ENCODE peak calls at places on chromosome 18, in four cellular contexts. G, U, Y and W are unnamed samples.
A peak's percentile ranks its signal among the peaks of the same experiment; 100 is the strongest.

GRCh38 chr18:25230658-25231326 is 121.2 kb downstream of the ZNF521 start:
- DNase-seq in Y (peak; percentile 90), U (no peak), G (no peak), W (no peak)

GRCh38 chr18:42578781-42579180 is 536.7 kb downstream of the RIT2 start:
- DNase-seq in U (no peak), Y (no peak), G (no peak), W (no peak)

GRCh38 chr18:13605901-13606300 is 120.5 kb downstream of the FAM210A start:
- DNase-seq in G (no peak), Y (no peak), U (no peak), W (no peak)

GRCh38 chr18:2513616-2514015 is 57.7 kb downstream of the METTL4 start:
- DNase-seq in Y (no peak), G (no peak), U (no peak), W (no peak)

GRCh38 chr18:8489761-8490160 is 119.5 kb upstream of the RAB12 start:
- DNase-seq in Y (no peak), U (no peak), G (no peak), W (no peak)

GRCh38 chr18:6069539-6069938 is 174.2 kb upstream of the TMEM200C start:
- DNase-seq in G (no peak), U (no peak), Y (no peak), W (no peak)

GRCh38 chr18:69947361-69948106 is at the start of gene CD226:
- DNase-seq in Y (no peak), G (no peak), U (no peak), W (no peak)

GRCh38 chr18:4017479-4017878 is 437.6 kb downstream of the DLGAP1 start:
- DNase-seq in U (no peak), Y (no peak), G (no peak), W (no peak)

GRCh38 chr18:68568364-68568763 is 146.5 kb downstream of the TMX3 start:
- DNase-seq in Y (no peak), G (no peak), U (no peak), W (no peak)

GRCh38 chr18:48675330-48675761 is 136.5 kb downstream of the CTIF start:
- DNase-seq in U (peak; percentile 70), Y (peak; percentile 26), G (peak; percentile 89), W (peak; percentile 92)

GRCh38 chr18:36737321-36737720 is 91.5 kb downstream of the TPGS2 start:
- DNase-seq in U (no peak), Y (no peak), G (no peak), W (no peak)

GRCh38 chr18:58805482-58806187 is 59.0 kb upstream of the ZNF532 start:
- DNase-seq in Y (no peak), G (no peak), U (peak; percentile 94), W (peak; percentile 76)

GRCh38 chr18:59272971-59273935 is at the start of gene RAX:
- DNase-seq in G (peak; percentile 59), U (no peak), Y (no peak), W (peak; percentile 98)

GRCh38 chr18:7696846-7697245 is 129.7 kb downstream of the PTPRM start:
- DNase-seq in U (no peak), G (no peak), Y (no peak), W (no peak)

GRCh38 chr18:50805732-50806131 is 14.1 kb downstream of the MRO start:
- DNase-seq in U (no peak), Y (no peak), G (peak; percentile 44), W (no peak)

GRCh38 chr18:28350821-28351220 is 173.9 kb upstream of the CDH2 start:
- DNase-seq in G (no peak), Y (no peak), U (no peak), W (no peak)

GRCh38 chr18:3502650-3503049 is 52.7 kb downstream of the TGIF1 start:
- DNase-seq in U (no peak), G (no peak), Y (no peak), W (no peak)

GRCh38 chr18:55510809-55511208 is 77.2 kb downstream of the TCF4 start:
- DNase-seq in G (no peak), Y (peak; percentile 78), U (no peak), W (no peak)

GRCh38 chr18:56952026-56952425 is 194.9 kb upstream of the BOD1L2 start:
- DNase-seq in U (peak; percentile 63), Y (no peak), G (no peak), W (no peak)

GRCh38 chr18:73264562-73264921 is 396.8 kb upstream of the NETO1 start:
- DNase-seq in Y (no peak), G (no peak), U (no peak), W (no peak)

GRCh38 chr18:36724591-36725001 is 104.2 kb downstream of the TPGS2 start:
- DNase-seq in U (no peak), G (no peak), Y (no peak), W (no peak)

GRCh38 chr18:76982038-76982437 is 150.5 kb downstream of the MBP start:
- DNase-seq in G (no peak), U (no peak), Y (no peak), W (no peak)

GRCh38 chr18:71729611-71730010 is 814.5 kb downstream of the CBLN2 start:
- DNase-seq in Y (no peak), G (no peak), U (no peak), W (no peak)